ENCODE peak calls at places on chromosome 7, in five cellular contexts. D is fibroblast of pulmonary artery, O is NCI-H1105 treated with DMSO at 0.1 percent for 48 hours, E is IMR-90, J is aorta. L is an unnamed sample.

GRCh38 chr7:21355406-21355874 is 72.4 kb upstream of the SP4 start:
- DNase-seq in D (no peak), J (no peak), O (no peak), E (no peak), L (no peak)

GRCh38 chr7:116317907-116318306 is 107.6 kb downstream of the TES start:
- DNase-seq in J (no peak), E (no peak), D (no peak), O (no peak), L (no peak)

GRCh38 chr7:81445462-81445861 is 324.4 kb downstream of the HGF start:
- DNase-seq in J (no peak), E (no peak), D (no peak), O (no peak), L (no peak)

GRCh38 chr7:54978364-54979116 is 40.3 kb upstream of the EGFR start:
- DNase-seq in O (no peak), J (no peak), E (no peak), D (no peak), L (no peak)

GRCh38 chr7:151695856-151696555 is 176.3 kb upstream of the RHEB start:
- DNase-seq in D (no peak), O (peak), J (no peak), E (no peak), L (no peak)

GRCh38 chr7:4739528-4739992 is 35.9 kb upstream of the AP5Z1 start:
- DNase-seq in J (no peak), E (peak), D (peak), O (no peak), L (no peak)

GRCh38 chr7:2145835-2146580 is 86.7 kb downstream of the MAD1L1 start:
- DNase-seq in O (no peak), D (no peak), J (no peak), E (no peak), L (no peak)

GRCh38 chr7:2959828-2960599 is 83.7 kb downstream of the CARD11 start:
- DNase-seq in O (no peak), D (no peak), E (no peak), J (no peak), L (no peak)

GRCh38 chr7:36084485-36085091 is 68.5 kb upstream of the EEPD1 start:
- DNase-seq in E (peak), J (no peak), D (peak), O (no peak), L (no peak)

GRCh38 chr7:44154703-44155102 is 13.6 kb upstream of the MYL7 start:
- DNase-seq in O (no peak), J (peak), E (no peak), D (no peak), L (no peak)

GRCh38 chr7:131007439-131008330 is 273.7 kb upstream of the KLF14 start:
- DNase-seq in O (peak), E (peak), D (peak), J (peak), L (peak)

GRCh38 chr7:77433901-77434300 is 17.8 kb upstream of the GSAP start:
- DNase-seq in D (no peak), J (no peak), O (no peak), E (no peak), L (no peak)

GRCh38 chr7:44257618-44258422 is 57.0 kb downstream of the YKT6 start:
- DNase-seq in D (peak), O (no peak), J (peak), E (peak), L (peak)

GRCh38 chr7:112157072-112157471 is 49.1 kb downstream of the DOCK4 start:
- DNase-seq in D (peak), O (no peak), E (peak), J (no peak), L (no peak)

GRCh38 chr7:46682841-46683624 is 762.0 kb upstream of the IGFBP3 start:
- DNase-seq in O (no peak), J (no peak), D (peak), E (peak), L (no peak)

GRCh38 chr7:5337047-5337446 is 54.3 kb downstream of the SLC29A4 start:
- DNase-seq in E (no peak), J (no peak), O (no peak), D (no peak), L (no peak)

GRCh38 chr7:31550432-31550831 is 36.5 kb downstream of the ITPRID1 start:
- DNase-seq in J (no peak), D (no peak), E (no peak), O (no peak), L (no peak)

GRCh38 chr7:38425509-38425908 is 152.1 kb upstream of the TARP start:
- DNase-seq in O (no peak), J (no peak), E (no peak), D (no peak), L (no peak)

GRCh38 chr7:40493609-40494041 is 358.8 kb downstream of the SUGCT start:
- DNase-seq in E (no peak), O (no peak), D (no peak), J (no peak), L (no peak)